ENCODE peak calls at places on chromosomes 6 and 20, in seven cellular contexts. R, U, V, X, P, H and M are unnamed samples.
A peak's percentile ranks its signal among the peaks of the same experiment; 100 is the strongest.

GRCh38 chr20:57388953-57389694 is 2.1 kb upstream of the RBM38 start:
- DNase-seq in R (peak; percentile 90), U (no peak), V (no peak), X (peak; percentile 81), P (peak; percentile 56), H (no peak), M (peak; percentile 73)

GRCh38 chr6:136262940-136263339 is 12.8 kb upstream of the MTFR2 start:
- DNase-seq in R (no peak), U (no peak), V (no peak), X (no peak), P (no peak), H (no peak), M (no peak)

GRCh38 chr6:11006060-11006459 is 38.0 kb downstream of the ELOVL2 start:
- DNase-seq in R (no peak), U (no peak), V (no peak), X (no peak), P (peak; percentile 29), H (no peak), M (no peak)

GRCh38 chr20:53384392-53384791 is 209.2 kb downstream of the ZNF217 start:
- DNase-seq in R (no peak), U (no peak), V (no peak), X (no peak), P (no peak), H (no peak), M (no peak)

GRCh38 chr6:169326067-169326799 is 72.6 kb upstream of the THBS2 start:
- DNase-seq in R (no peak), U (peak; percentile 33), V (no peak), X (peak; percentile 72), P (peak; percentile 54), H (no peak), M (no peak)

GRCh38 chr20:51800769-51801219 is 1.5 kb downstream of the SALL4 start:
- DNase-seq in R (no peak), U (peak; percentile 69), V (no peak), X (no peak), P (no peak), H (no peak), M (no peak)

GRCh38 chr6:170091639-170092579 is 199.0 kb downstream of the DLL1 start:
- DNase-seq in R (no peak), U (no peak), V (no peak), X (peak; percentile 33), P (no peak), H (no peak), M (no peak)

GRCh38 chr20:13915244-13915643 is 75.2 kb downstream of the SEL1L2 start:
- DNase-seq in R (no peak), U (no peak), V (no peak), X (no peak), P (peak; percentile 78), H (no peak), M (no peak)

GRCh38 chr6:29813809-29814208 is 13.8 kb upstream of the HLA-G start:
- DNase-seq in R (peak; percentile 55), U (no peak), V (no peak), X (peak; percentile 45), P (peak; percentile 17), H (no peak), M (no peak)

GRCh38 chr6:105748737-105749161 is 337.4 kb upstream of the PRDM1 start:
- DNase-seq in R (no peak), U (no peak), V (no peak), X (no peak), P (no peak), H (no peak), M (no peak)

GRCh38 chr6:165034271-165034741 is 275.1 kb downstream of the C6orf118 start:
- DNase-seq in R (no peak), U (no peak), V (no peak), X (no peak), P (no peak), H (no peak), M (no peak)

GRCh38 chr6:15495375-15495901 is 167.4 kb downstream of the DTNBP1 start:
- DNase-seq in R (no peak), U (no peak), V (no peak), X (no peak), P (no peak), H (no peak), M (no peak)

GRCh38 chr6:107822154-107823046 is 1.7 kb downstream of the SCML4 start:
- DNase-seq in R (no peak), U (no peak), V (peak; percentile 52), X (no peak), P (no peak), H (peak; percentile 21), M (peak; percentile 31)

GRCh38 chr6:11042750-11043551 is 1.2 kb downstream of the ELOVL2 start:
- DNase-seq in R (no peak), U (peak; percentile 30), V (peak; percentile 7), X (no peak), P (no peak), H (peak; percentile 2), M (no peak)

DNA sequence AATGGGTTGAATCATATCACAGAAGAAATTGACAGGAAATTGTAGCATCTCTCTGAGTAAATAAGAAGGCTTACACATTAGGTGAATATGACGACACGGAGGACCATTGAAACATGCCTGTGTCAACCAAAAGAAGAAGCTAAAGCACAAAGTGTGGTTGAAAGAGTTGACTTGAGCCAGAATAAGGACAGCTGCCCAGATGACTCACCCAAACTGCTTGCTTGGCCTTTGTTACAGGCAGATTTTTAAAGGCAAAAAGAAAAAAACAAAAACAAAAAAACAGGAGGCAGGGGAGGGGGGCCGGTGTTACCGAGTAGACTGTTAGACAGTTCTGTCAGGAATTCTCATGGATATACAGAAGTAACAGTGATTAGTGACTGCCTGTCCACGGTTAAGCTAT is 129.8 kb upstream of the EDN1 start:
- DNase-seq in R (no peak), U (no peak), V (no peak), X (no peak), P (no peak), H (no peak), M (no peak)
- TF ChIP-seq TAF1 in R (no peak), U (no peak), V (no peak), X (no peak), P (no peak), H (no peak), M (no peak)

GRCh38 chr6:40443842-40444241 is 143.3 kb downstream of the LRFN2 start:
- DNase-seq in R (no peak), U (no peak), V (no peak), X (no peak), P (no peak), H (no peak), M (no peak)

GRCh38 chr6:40444307-40444706 is 142.9 kb downstream of the LRFN2 start:
- DNase-seq in R (no peak), U (peak; percentile 57), V (no peak), X (no peak), P (no peak), H (no peak), M (no peak)

GRCh38 chr6:40441132-40441531 is 146.0 kb downstream of the LRFN2 start:
- DNase-seq in R (no peak), U (no peak), V (no peak), X (no peak), P (no peak), H (no peak), M (no peak)

GRCh38 chr6:40444811-40445210 is 142.4 kb downstream of the LRFN2 start:
- DNase-seq in R (no peak), U (no peak), V (no peak), X (no peak), P (no peak), H (no peak), M (no peak)

DNA sequence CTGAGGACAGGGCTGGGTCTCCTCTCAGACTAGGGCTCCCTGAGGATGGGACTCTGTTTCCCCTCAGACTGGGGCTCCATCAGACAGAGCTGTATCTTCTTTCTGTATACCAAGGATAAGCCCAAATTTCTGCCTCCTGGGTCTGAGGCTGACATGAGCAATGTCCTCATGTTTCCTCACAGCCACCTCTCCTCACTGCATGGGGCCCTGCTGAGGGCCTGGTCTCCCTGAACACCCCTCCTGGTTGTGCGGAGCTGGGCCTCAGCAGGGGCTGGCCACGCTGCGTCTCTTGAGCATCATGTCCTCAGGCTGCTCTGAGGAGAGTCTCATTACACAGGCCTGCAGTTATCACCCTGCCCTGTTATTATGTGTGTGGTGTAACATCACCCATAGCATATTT is 144.6 kb downstream of the LRFN2 start:
- DNase-seq in R (no peak), U (peak; percentile 55), V (no peak), X (no peak), P (no peak), H (no peak), M (no peak)
- TF ChIP-seq TAF1 in R (no peak), U (no peak), V (no peak), X (no peak), P (no peak), H (no peak), M (no peak)

GRCh38 chr20:63011798-63012197 is 5.0 kb upstream of the BHLHE23 start:
- DNase-seq in R (no peak), U (no peak), V (no peak), X (no peak), P (no peak), H (peak; percentile 55), M (no peak)
- TF ChIP-seq TAF1 in R (no peak), U (no peak), V (no peak), X (no peak), P (no peak), H (no peak), M (no peak)

GRCh38 chr6:143174516-143174915 is 113.8 kb downstream of the AIG1 start:
- DNase-seq in R (no peak), U (no peak), V (no peak), X (no peak), P (no peak), H (no peak), M (no peak)

GRCh38 chr6:143179096-143179495 is 118.4 kb downstream of the AIG1 start:
- DNase-seq in R (no peak), U (no peak), V (no peak), X (no peak), P (no peak), H (no peak), M (no peak)

GRCh38 chr6:143177706-143178105 is 117.0 kb downstream of the AIG1 start:
- DNase-seq in R (no peak), U (no peak), V (no peak), X (no peak), P (no peak), H (no peak), M (no peak)

GRCh38 chr6:143174951-143175350 is 114.3 kb downstream of the AIG1 start:
- DNase-seq in R (no peak), U (no peak), V (no peak), X (no peak), P (no peak), H (no peak), M (no peak)

DNA sequence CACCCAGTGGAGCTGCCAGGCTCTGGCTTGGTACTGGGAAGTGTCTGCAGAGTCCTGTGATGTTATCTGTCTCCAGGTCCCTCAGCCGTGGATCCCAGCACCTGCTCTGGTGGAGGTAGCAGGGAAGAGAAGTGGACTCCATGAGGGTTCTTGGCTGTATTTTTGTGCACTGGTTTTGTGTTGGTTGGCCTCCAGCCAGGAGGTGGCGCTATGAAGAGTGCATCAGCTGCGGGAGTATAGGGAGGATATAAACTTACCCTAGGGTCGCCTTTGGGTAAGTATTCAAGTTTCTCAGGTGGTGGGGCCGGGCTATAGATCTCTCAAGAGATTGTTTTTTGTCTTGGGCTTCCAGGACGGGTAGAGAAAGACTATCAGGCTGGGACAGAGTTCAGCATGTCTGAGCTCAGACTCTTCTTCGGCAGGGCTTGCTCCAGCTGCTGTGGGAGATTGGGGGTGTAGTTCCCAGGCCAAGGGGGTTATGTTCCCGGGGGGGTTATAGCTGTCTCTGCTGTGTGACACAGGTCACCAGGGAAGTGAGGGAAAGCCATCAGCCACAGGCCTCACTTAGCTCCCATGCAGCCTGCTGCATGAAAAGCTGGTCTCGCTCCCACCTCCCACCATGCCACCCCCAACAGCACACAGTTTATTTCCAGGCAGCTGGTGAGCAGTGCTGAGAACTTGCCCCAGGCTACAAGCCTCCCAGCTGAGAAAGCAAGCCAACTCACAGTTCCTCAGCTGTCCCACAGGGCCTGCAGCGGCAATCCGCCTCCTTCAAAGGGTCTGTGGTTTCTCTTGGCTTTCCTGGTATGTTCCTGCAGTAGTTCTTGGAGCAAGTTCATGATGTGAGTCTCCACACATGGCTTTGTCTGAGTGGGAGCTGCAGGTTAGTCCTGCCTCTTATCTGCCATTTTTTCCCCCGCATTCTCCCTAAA is 115.7 kb downstream of the AIG1 start:
- DNase-seq in R (no peak), U (no peak), V (no peak), X (peak; percentile 69), P (no peak), H (no peak), M (no peak)
- TF ChIP-seq TAF1 in R (no peak), U (no peak), V (no peak), X (no peak), P (no peak), H (no peak), M (no peak)